ENCODE peak calls at places on chromosomes 12 and 14, in seven cellular contexts. H is kidney epithelial cell, E is right cardiac atrium, Y is Calu3, P is ELF-1, C is left colon, Q is progenitor cell of endocrine pancreas. S is an unnamed sample.

GRCh38 chr14:70318635-70319013 is 40.9 kb downstream of the COX16 start:
- DNase-seq in E (no peak), Y (no peak), C (no peak), Q (no peak), H (no peak), P (no peak), S (no peak)

GRCh38 chr12:104372048-104372720 is 68.6 kb downstream of the EID3 start:
- DNase-seq in H (no peak), Q (no peak), E (no peak), Y (no peak), C (peak), P (no peak), S (no peak)

GRCh38 chr14:60485600-60486251 is at the start of gene C14orf39:
- DNase-seq in P (peak), E (no peak), C (no peak), H (peak), Y (no peak), Q (peak), S (peak)

GRCh38 chr12:71157601-71158233 is at the start of gene TSPAN8:
- DNase-seq in H (no peak), E (no peak), P (no peak), Y (peak), C (peak), Q (no peak), S (no peak)

GRCh38 chr12:58957298-58957697 is 37.0 kb upstream of the LRIG3 start:
- DNase-seq in E (no peak), H (no peak), C (no peak), Y (no peak), Q (no peak), P (no peak), S (no peak)

GRCh38 chr12:1591543-1591942 is 2.8 kb downstream of the FBXL14 start:
- DNase-seq in Q (no peak), E (no peak), C (no peak), H (no peak), P (no peak), Y (no peak), S (peak)

GRCh38 chr12:80504389-80505153 is 60.5 kb downstream of the PTPRQ start:
- DNase-seq in Q (no peak), E (no peak), P (no peak), H (no peak), Y (no peak), C (no peak), S (no peak)

GRCh38 chr14:70822706-70823185 is 13.4 kb upstream of the MAP3K9 start:
- DNase-seq in Q (peak), P (peak), Y (peak), E (no peak), H (no peak), C (peak), S (peak)

GRCh38 chr12:109218996-109219395 is 90.1 kb downstream of the FOXN4 start:
- DNase-seq in Q (no peak), H (no peak), Y (no peak), E (no peak), C (no peak), P (no peak), S (no peak)

GRCh38 chr14:46490150-46490769 is 161.3 kb downstream of the RPL10L start:
- DNase-seq in Y (peak), C (no peak), H (no peak), Q (no peak), E (no peak), P (peak), S (peak)

GRCh38 chr12:98453070-98453469 is 62.3 kb upstream of the TMPO start:
- DNase-seq in E (no peak), P (no peak), H (no peak), Y (no peak), C (no peak), Q (no peak), S (no peak)

GRCh38 chr12:31323466-31324115 is 2.4 kb downstream of the SINHCAF start:
- DNase-seq in Y (no peak), H (no peak), C (peak), E (no peak), P (peak), Q (no peak), S (no peak)

GRCh38 chr14:89489796-89490506 is 72.9 kb upstream of the FOXN3 start:
- DNase-seq in H (no peak), P (no peak), Y (no peak), Q (no peak), E (no peak), C (no peak), S (no peak)

GRCh38 chr12:113152835-113153814 is 3.6 kb downstream of the CFAP73 start:
- DNase-seq in P (peak), H (no peak), C (peak), E (peak), Y (peak), Q (peak), S (peak)

GRCh38 chr12:6396031-6396430 is 12.1 kb downstream of the LTBR start:
- DNase-seq in H (no peak), E (no peak), P (no peak), C (no peak), Y (no peak), Q (no peak), S (peak)

GRCh38 chr12:24039113-24039525 is 89.6 kb upstream of the SOX5 start:
- DNase-seq in Q (no peak), H (peak), P (no peak), Y (no peak), C (no peak), E (no peak), S (no peak)

GRCh38 chr12:117904051-117904450 is 64.7 kb downstream of the KSR2 start:
- DNase-seq in C (no peak), Q (no peak), E (no peak), P (no peak), H (no peak), Y (no peak), S (no peak)

GRCh38 chr12:28699029-28699428 is 450.0 kb upstream of the FAR2 start:
- DNase-seq in Q (no peak), P (no peak), C (no peak), E (no peak), H (no peak), Y (no peak), S (no peak)

GRCh38 chr12:118354903-118355302 is 17.8 kb downstream of the TAOK3 start:
- DNase-seq in H (no peak), P (no peak), Y (no peak), Q (no peak), E (no peak), C (no peak), S (no peak)

GRCh38 chr12:82740129-82741000 is 53.7 kb downstream of the TMTC2 start:
- DNase-seq in H (peak), P (peak), C (no peak), Y (peak), Q (no peak), E (no peak), S (peak)

GRCh38 chr12:117105902-117106301 is 6.7 kb upstream of the TESC start:
- DNase-seq in Y (peak), E (no peak), C (peak), P (no peak), H (no peak), Q (no peak), S (no peak)

GRCh38 chr14:77457115-77457521 is 283 bp downstream of the VIPAS39 start:
- DNase-seq in C (no peak), P (no peak), H (no peak), Y (no peak), E (no peak), Q (no peak), S (no peak)

GRCh38 chr14:56262530-56262929 is 144.3 kb downstream of the PELI2 start:
- DNase-seq in C (no peak), E (no peak), P (no peak), Y (no peak), H (no peak), Q (no peak), S (no peak)

S was measured in SK-MEL-5.